ENCODE peak calls at places on chromosomes 3 and 15, in four cellular contexts. D is HCT116, W is fibroblast of lung, G is H9. V is an unnamed sample.

GRCh38 chr15:93289951-93290350 is 200.9 kb upstream of the RGMA start:
- DNase-seq in G (no peak), D (no peak), W (no peak), V (no peak)

GRCh38 chr15:70853270-70853854 is 595 bp downstream of the LARP6 start:
- DNase-seq in D (no peak), W (peak; percentile 70), G (peak; percentile 79), V (peak; percentile 60)

GRCh38 chr3:150232992-150233451 is 175.1 kb upstream of the TSC22D2 start:
- DNase-seq in W (peak; percentile 54), D (no peak), G (no peak), V (peak; percentile 95)

GRCh38 chr15:99445272-99445850 is 120.4 kb upstream of the MEF2A start:
- DNase-seq in D (no peak), W (no peak), G (no peak), V (no peak)

GRCh38 chr3:42839616-42840015 is 30.4 kb downstream of the ACKR2 start:
- DNase-seq in D (peak; percentile 63), G (peak; percentile 42), W (peak; percentile 78), V (peak; percentile 67)

GRCh38 chr3:4722103-4722502 is 229.0 kb downstream of the ITPR1 start:
- DNase-seq in D (peak; percentile 68), W (peak; percentile 65), G (no peak), V (peak; percentile 81)

GRCh38 chr3:102169915-102170479 is 264.8 kb upstream of the ZPLD1 start:
- DNase-seq in W (no peak), D (no peak), G (no peak), V (no peak)

GRCh38 chr3:52137311-52137710 is 16.9 kb downstream of the POC1A start:
- DNase-seq in D (no peak), G (no peak), W (no peak), V (no peak)

GRCh38 chr3:161548301-161548700 is 51.7 kb downstream of the OTOL1 start:
- DNase-seq in G (no peak), D (no peak), W (peak; percentile 17), V (no peak)

GRCh38 chr3:5194801-5195509 is 7.4 kb downstream of the EDEM1 start:
- DNase-seq in D (peak; percentile 72), G (no peak), W (peak; percentile 62), V (peak; percentile 87)

GRCh38 chr3:171353423-171353822 is 106.8 kb downstream of the TNIK start:
- DNase-seq in G (no peak), D (no peak), W (no peak), V (no peak)

GRCh38 chr3:112615942-112616731 is 24.8 kb downstream of the CCDC80 start:
- DNase-seq in D (no peak), W (no peak), G (no peak), V (no peak)

GRCh38 chr15:39300451-39301153 is 280.3 kb upstream of the THBS1 start:
- DNase-seq in W (peak; percentile 50), G (no peak), D (no peak), V (peak; percentile 81)

GRCh38 chr3:27590437-27591320 is 106.5 kb upstream of the SLC4A7 start:
- DNase-seq in D (no peak), W (peak; percentile 33), G (no peak), V (peak; percentile 95)

GRCh38 chr3:117193390-117193789 is 483.8 kb downstream of the TUSC7 start:
- DNase-seq in D (no peak), W (no peak), G (no peak), V (no peak)

GRCh38 chr3:37173806-37174205 is 576 bp downstream of the LRRFIP2 start:
- DNase-seq in W (no peak), G (no peak), D (no peak), V (peak; percentile 63)

GRCh38 chr3:47678446-47679338 is 100.0 kb upstream of the CSPG5 start:
- DNase-seq in W (no peak), G (no peak), D (no peak), V (no peak)

GRCh38 chr3:191646242-191646641 is 185.3 kb downstream of the PYDC2 start:
- DNase-seq in W (no peak), D (no peak), G (no peak), V (no peak)

GRCh38 chr15:83276661-83277060 is 7.8 kb downstream of the BNC1 start:
- DNase-seq in D (no peak), G (no peak), W (no peak), V (no peak)

GRCh38 chr3:195918176-195918575 is 9.8 kb upstream of the TNK2 start:
- DNase-seq in G (no peak), D (no peak), W (no peak), V (no peak)

GRCh38 chr3:82030932-82031331 is 269.5 kb upstream of the GBE1 start:
- DNase-seq in D (no peak), G (no peak), W (no peak), V (no peak)

GRCh38 chr3:48428863-48429415 is 947 bp downstream of the PLXNB1 start:
- DNase-seq in G (peak; percentile 55), W (peak; percentile 31), D (no peak), V (peak; percentile 41)

GRCh38 chr15:70200511-70200991 is 102.8 kb upstream of the TLE3 start:
- DNase-seq in D (no peak), G (no peak), W (peak; percentile 19), V (no peak)

GRCh38 chr3:73004316-73004715 is 7.7 kb downstream of the PPP4R2 start:
- DNase-seq in W (no peak), G (no peak), D (no peak), V (no peak)

GRCh38 chr3:173617490-173617889 is 219.9 kb downstream of the NLGN1 start:
- DNase-seq in W (no peak), G (no peak), D (no peak), V (no peak)

DNA sequence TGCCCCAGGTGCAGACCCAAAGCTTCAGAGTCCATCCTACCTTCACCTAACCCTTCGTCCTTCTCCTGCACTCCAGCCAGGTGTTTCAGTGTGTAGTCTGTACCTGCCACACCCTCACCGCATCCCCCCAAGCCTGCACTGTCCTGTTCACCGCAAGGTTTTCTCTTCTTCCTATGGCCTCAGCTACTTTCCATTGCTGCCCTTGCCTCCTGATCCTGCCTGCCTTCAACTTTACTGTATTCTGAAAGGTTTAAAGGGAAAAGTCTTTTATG is 9.3 kb downstream of the GPR160 start:
- DNase-seq in W (no peak), D (no peak), G (no peak), V (no peak)
- H3K9ac ChIP-seq in W (no peak overlapping the region), D (no peak overlapping the region), G (peak overlapping the region; percentile 13), V (no peak overlapping the region)

DNA sequence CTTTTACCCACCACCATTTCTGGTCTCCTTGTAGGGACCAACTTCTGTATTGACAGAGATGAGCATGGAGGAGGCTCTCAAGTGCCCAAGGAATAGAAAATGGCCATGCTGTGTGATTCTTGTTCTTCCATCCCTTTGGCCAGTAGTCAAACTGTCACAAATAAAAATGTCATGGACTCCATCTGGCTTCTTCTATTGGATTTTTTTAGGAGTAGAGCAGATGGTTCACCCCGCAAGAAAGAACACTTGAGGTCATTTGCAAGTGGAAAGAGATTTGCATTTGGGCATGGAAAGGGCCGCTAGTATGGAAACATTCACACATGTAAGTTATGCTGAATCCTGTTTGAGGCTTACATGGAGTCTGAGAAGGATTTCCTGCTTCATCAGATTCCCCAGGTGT is 53.1 kb upstream of the CFAP161 start:
- DNase-seq in D (no peak), W (no peak), G (no peak), V (no peak)
- H3K79me2 ChIP-seq in D (no peaks in the 10 kb centered on the region), W (no peaks in the 10 kb centered on the region), G (no peaks in the 10 kb centered on the region), V (no peaks in the 10 kb centered on the region)

DNA sequence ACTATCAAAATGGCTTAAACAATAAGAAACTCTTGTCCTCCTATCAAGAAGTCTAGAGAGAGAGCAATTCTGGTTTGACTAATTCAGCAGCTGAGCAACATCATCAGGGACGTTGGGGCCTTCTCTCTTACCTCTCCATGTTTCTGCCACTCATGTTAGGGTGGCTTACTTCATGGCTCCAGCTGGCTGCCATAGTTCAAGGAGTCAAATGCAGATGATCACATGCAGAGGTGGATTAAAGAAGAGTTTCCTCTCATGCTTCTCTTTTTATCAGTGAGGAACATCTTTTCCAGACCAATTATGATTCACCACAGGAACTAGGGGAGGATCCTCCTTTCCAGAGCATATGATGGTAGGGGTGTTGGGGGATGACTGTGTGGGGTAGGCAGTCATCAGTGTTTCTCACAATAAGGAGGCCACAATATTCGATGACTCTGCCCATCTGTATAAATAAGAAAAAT is 45.5 kb downstream of the NEK11 start:
- DNase-seq in W (no peak), G (no peak), D (no peak), V (peak; percentile 32)
- H3K9ac ChIP-seq in W (no peak overlapping the region), G (no peak overlapping the region), D (no peak overlapping the region), V (no peak overlapping the region)

DNA sequence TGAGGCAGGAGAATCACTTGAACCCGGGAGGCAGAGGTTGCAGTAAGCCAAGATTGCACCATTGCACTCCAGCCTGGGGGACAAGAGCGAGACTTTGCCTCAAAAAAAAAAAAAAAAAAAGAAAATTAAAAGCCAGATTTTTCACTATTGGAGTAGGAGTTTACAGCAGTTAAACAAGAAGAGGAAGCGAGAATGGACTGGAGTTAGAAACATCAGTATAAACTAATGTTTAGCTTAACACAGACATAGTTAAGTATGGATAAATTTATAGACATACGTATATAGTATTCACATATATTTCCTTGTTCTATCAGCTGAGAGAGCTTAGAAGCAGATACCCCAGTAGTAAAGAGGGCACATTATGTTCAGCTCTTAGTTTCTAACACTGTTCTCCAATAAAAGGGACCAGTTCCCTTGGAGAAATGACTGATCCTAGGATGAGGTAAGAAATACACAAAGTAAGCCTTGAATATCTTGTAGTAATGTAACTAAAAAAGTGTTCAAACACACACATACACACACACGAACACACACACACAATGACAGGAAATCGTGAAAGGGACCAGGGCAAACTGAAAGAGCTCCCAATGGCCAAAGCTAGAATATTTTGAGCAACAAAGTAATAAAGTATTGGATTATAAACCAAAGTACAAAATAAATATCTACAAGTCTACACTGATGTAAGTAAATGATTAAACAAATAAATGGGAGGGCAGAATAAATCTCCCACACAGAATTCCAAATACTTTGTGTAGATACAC is 25.0 kb downstream of the PIK3CB start:
- DNase-seq in G (no peak), W (no peak), D (no peak), V (no peak)
- H3K79me2 ChIP-seq in G (peaks cover 4% of the 10 kb centered on the region), W (peaks cover 5% of the 10 kb centered on the region), D (peaks cover 81% of the 10 kb centered on the region), V (peaks cover 33% of the 10 kb centered on the region)

GRCh38 chr3:182794455-182794773 is 1.1 kb downstream of the ATP11B start:
- DNase-seq in W (no peak), G (no peak), D (no peak), V (peak; percentile 64)
- H3K9ac ChIP-seq in W (peak overlapping the region; percentile 87), G (peak overlapping the region; percentile 93), D (peak overlapping the region; percentile 80), V (peak overlapping the region; percentile 78)

DNA sequence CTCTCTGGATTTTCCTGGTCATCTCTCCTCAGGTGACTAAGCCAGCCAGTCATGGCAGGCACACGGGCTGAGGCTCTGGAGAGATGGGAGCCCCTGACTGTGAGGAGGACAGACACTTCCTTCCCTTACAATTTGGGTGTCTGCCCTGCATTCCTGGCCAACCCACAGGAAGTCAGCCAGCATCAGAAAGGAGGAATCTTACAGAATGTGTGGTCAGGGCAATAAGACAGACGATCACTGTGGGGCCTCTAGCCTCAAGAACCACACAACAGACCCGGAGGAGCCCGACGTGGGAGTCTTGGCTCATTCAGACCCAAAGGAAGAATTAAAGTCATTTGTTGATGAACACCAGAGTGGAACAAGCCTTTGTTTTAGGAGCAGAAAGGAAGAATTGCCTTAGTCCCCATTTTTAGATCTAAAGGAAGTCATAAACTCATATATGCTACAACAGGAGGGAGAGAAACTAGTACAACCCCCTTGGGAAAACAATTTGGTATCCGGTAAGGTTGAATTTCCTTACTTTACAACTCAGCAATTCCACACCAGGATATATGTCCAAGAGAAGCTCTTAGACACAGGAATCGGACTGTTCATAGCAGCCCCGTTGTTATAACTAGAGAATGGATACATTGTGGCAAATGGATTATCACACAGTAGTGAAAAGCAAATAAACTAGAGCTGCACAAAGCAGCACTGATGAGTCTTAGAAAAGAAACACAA is 62.2 kb downstream of the ABTB1 start:
- DNase-seq in W (peak; percentile 87), G (no peak), D (no peak), V (peak; percentile 75)
- H3K79me2 ChIP-seq in W (peaks cover 13% of the 10 kb centered on the region), G (no peaks in the 10 kb centered on the region), D (no peaks in the 10 kb centered on the region), V (peaks cover 16% of the 10 kb centered on the region)

GRCh38 chr3:188234172-188234571 is 80.2 kb downstream of the LPP start:
- DNase-seq in D (no peak), W (no peak), G (no peak), V (no peak)
- H3K9ac ChIP-seq in D (no peak overlapping the region), W (no peak overlapping the region), G (no peak overlapping the region), V (no peak overlapping the region)

GRCh38 chr3:179603831-179604230 is 607 bp downstream of the MRPL47 start:
- DNase-seq in G (no peak), D (no peak), W (no peak), V (no peak)
- H3K79me2 ChIP-seq in G (peaks cover 6% of the 10 kb centered on the region), D (peaks cover 80% of the 10 kb centered on the region), W (peaks cover 42% of the 10 kb centered on the region), V (peaks cover 29% of the 10 kb centered on the region)